ENCODE peak calls at places on chromosomes 7 and 10, in four cellular contexts. M, R, T and W are unnamed samples.

GRCh38 chr7:50339990-50340500 is 35.5 kb downstream of the IKZF1 start:
- DNase-seq in T (peak; percentile 49), M (peak; percentile 80), R (peak; percentile 46), W (no peak)

GRCh38 chr10:26441491-26442214 is 3.5 kb downstream of the APBB1IP start:
- DNase-seq in M (no peak), T (no peak), R (no peak), W (no peak)

GRCh38 chr7:101538596-101539459 is 90.3 kb downstream of the MYL10 start:
- DNase-seq in M (peak; percentile 75), R (peak; percentile 64), T (peak; percentile 92), W (peak; percentile 65)

GRCh38 chr10:97479939-97480338 is 18.3 kb downstream of the MMS19 start:
- DNase-seq in M (peak; percentile 37), R (peak; percentile 97), T (no peak), W (no peak)

GRCh38 chr7:137235434-137235833 is 108.1 kb downstream of the PTN start:
- DNase-seq in R (no peak), T (no peak), M (no peak), W (no peak)

GRCh38 chr10:30190831-30191552 is 131.6 kb upstream of the JCAD start:
- DNase-seq in T (no peak), R (no peak), M (no peak), W (no peak)

GRCh38 chr10:44725404-44725803 is 185.7 kb upstream of the TMEM72 start:
- DNase-seq in M (no peak), T (no peak), R (no peak), W (no peak)

GRCh38 chr7:93147358-93147757 is 827 bp downstream of the SAMD9L start:
- DNase-seq in R (no peak), M (peak; percentile 57), T (no peak), W (no peak)

GRCh38 chr10:15439381-15439837 is 68.3 kb upstream of the FAM171A1 start:
- DNase-seq in M (no peak), T (peak; percentile 32), R (peak; percentile 71), W (peak; percentile 53)

GRCh38 chr7:19117081-19117869 is at the start of gene TWIST1:
- DNase-seq in M (no peak), T (no peak), R (peak; percentile 93), W (peak; percentile 44)
- H3K4me3 ChIP-seq in M (peak within 1 kb of the TSS; percentile 25), T (no peak within 1 kb of the TSS), R (peak within 1 kb of the TSS; percentile 71), W (peak within 1 kb of the TSS; percentile 91)

DNA sequence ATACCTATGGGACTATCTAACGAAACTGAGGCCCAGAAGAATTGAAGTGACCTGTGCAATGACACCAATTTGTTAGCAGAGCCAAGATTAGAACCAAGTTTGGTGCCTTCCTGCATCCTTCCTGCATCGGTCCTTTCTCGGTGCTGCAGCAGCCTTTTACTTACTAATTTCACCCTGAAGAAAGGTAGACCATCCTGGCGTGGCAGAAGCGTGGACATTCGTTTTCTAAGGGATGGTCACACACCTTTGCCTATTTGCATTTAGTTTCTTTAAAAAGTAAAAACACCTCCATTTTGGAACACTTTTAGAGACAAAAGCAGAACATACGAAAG is 744 bp upstream of the LSM8 start:
- DNase-seq in R (peak; percentile 11), T (no peak), M (no peak), W (no peak)
- H3K4me3 ChIP-seq in R (peak overlapping the region; percentile 90), T (peak overlapping the region; percentile 68), M (peak overlapping the region; percentile 69), W (peak overlapping the region; percentile 87)

GRCh38 chr7:13984831-13985685 is 4.4 kb downstream of the ETV1 start:
- DNase-seq in R (peak; percentile 3), T (no peak), M (no peak), W (no peak)
- H3K4me3 ChIP-seq in R (no peak overlapping the region), T (peak overlapping the region; percentile 24), M (no peak overlapping the region), W (no peak overlapping the region)

GRCh38 chr10:79433324-79434222 is 11.9 kb downstream of the ZCCHC24 start:
- DNase-seq in R (no peak), T (no peak), M (no peak), W (no peak)
- H3K4me3 ChIP-seq in R (no peak overlapping the region), T (no peak overlapping the region), M (no peak overlapping the region), W (no peak overlapping the region)

DNA sequence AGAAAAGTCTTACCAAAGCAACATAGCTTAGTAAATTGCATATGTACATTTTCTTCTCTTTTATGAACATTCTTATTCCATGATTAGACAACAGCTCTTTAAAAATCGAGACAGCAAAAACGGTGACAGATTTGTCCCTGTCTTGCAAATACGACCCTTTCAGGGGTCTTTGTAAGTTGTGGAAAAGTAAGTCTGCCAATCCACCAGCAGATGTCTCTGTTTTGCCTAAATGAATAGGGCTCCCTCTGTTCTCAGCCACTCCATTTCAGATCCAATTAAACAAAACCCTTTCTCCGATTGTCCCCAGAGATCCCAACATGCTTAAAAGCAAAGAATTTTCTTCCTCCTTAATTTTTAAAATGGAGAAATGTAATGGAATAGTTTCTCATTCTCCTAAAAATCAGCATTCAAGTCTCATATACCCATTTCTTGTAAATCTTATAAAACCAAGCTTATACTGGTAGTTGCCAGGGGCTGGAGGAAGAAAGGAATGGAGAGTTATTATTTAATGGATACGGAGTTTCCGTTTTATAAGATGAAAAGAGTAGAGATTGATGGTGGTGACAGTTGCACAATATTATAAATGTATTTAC is 61.0 kb upstream of the NFE2L3 start:
- DNase-seq in R (peak; percentile 84), T (peak; percentile 28), M (no peak), W (no peak)
- H3K4me3 ChIP-seq in R (no peak overlapping the region), T (no peak overlapping the region), M (no peak overlapping the region), W (no peak overlapping the region)

GRCh38 chr7:25456467-25457171 is 228.3 kb upstream of the NPVF start:
- DNase-seq in M (peak; percentile 62), T (no peak), R (peak; percentile 79), W (peak; percentile 38)
- H3K4me3 ChIP-seq in M (no peak overlapping the region), T (no peak overlapping the region), R (no peak overlapping the region), W (no peak overlapping the region)

DNA sequence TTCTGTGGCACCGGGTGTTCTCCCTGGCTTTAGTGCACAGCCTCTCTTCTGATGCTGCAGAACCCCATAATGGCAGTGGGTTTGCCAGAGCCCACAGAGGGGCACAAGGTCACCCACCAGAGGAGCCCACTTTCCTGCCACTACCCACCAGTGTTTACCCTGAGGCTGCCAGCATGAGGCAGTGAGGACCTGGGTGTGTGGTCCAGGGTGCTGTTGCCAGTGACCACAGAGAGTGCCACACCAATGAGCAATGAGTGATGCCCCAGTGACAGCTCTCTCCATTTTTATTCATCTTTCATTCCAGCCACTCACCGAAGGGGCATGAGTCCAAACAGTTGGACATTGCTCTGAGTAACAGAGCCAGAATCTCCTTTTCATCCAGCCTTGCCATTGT is 34.8 kb downstream of the MTURN start:
- DNase-seq in R (no peak), T (no peak), M (no peak), W (no peak)
- H3K4me3 ChIP-seq in R (no peak overlapping the region), T (no peak overlapping the region), M (no peak overlapping the region), W (no peak overlapping the region)